ENCODE peak calls at places on chromosomes 1 and 21, in five cellular contexts. D, K, V, Y and Q are unnamed samples. For H3K36me3, the result is how much of the 10 kb centered on the place peaks cover.

GRCh38 chr1:24619376-24619775 is 23.7 kb upstream of the SRRM1 start:
- DNase-seq in D (no peak), K (no peak), V (no peak), Y (no peak), Q (no peak)

GRCh38 chr1:30665621-30666020 is 57.8 kb downstream of the MATN1 start:
- DNase-seq in D (no peak), K (no peak), V (no peak), Y (no peak), Q (no peak)

GRCh38 chr1:235011064-235011598 is 117.5 kb downstream of the TOMM20 start:
- DNase-seq in D (no peak), K (no peak), V (no peak), Y (no peak), Q (no peak)

GRCh38 chr1:178051071-178051470 is 42.8 kb upstream of the RASAL2 start:
- DNase-seq in D (no peak), K (no peak), V (no peak), Y (no peak), Q (no peak)

GRCh38 chr1:19169642-19170041 is 40.4 kb downstream of the UBR4 start:
- DNase-seq in D (no peak), K (no peak), V (no peak), Y (no peak), Q (no peak)

GRCh38 chr1:151839457-151840409 is at the start of gene C2CD4D:
- DNase-seq in D (no peak), K (peak), V (peak), Y (no peak), Q (no peak)

GRCh38 chr1:155889566-155889965 is 21.6 kb downstream of the RIT1 start:
- DNase-seq in D (no peak), K (no peak), V (no peak), Y (no peak), Q (no peak)

GRCh38 chr1:109499661-109500536 is 6.0 kb downstream of the CYB561D1 start:
- DNase-seq in D (no peak), K (peak), V (peak), Y (peak), Q (no peak)

GRCh38 chr1:33188572-33189275 is 6.9 kb upstream of the TRIM62 start:
- DNase-seq in D (no peak), K (no peak), V (no peak), Y (no peak), Q (no peak)

GRCh38 chr21:34018185-34018584 is 55.2 kb upstream of the MRPS6 start:
- DNase-seq in D (no peak), K (no peak), V (no peak), Y (no peak), Q (no peak)

GRCh38 chr21:25970254-25970930 is 200.2 kb downstream of the APP start:
- DNase-seq in D (no peak), K (no peak), V (no peak), Y (no peak), Q (no peak)

GRCh38 chr1:40120128-40120527 is 23.1 kb upstream of the PPT1 start:
- DNase-seq in D (no peak), K (no peak), V (no peak), Y (no peak), Q (no peak)

GRCh38 chr21:15293251-15293650 is 228.5 kb upstream of the NRIP1 start:
- DNase-seq in D (no peak), K (no peak), V (no peak), Y (no peak), Q (no peak)
- H3K4me3 ChIP-seq in D (no peak), K (no peak), V (no peak), Y (no peak), Q (no peak)

GRCh38 chr1:212700597-212700891 is 904 bp upstream of the BATF3 start:
- DNase-seq in D (no peak), K (no peak), V (no peak), Y (peak), Q (no peak)

GRCh38 chr1:212700892-212701819 is 1.5 kb upstream of the BATF3 start:
- DNase-seq in D (peak), K (peak), V (no peak), Y (peak), Q (peak)

GRCh38 chr1:212698467-212699103 is 1.1 kb downstream of the BATF3 start:
- DNase-seq in D (no peak), K (no peak), V (no peak), Y (no peak), Q (no peak)

GRCh38 chr1:212699104-212699838 is 369 bp downstream of the BATF3 start:
- DNase-seq in D (peak), K (peak), V (peak), Y (peak), Q (no peak)

DNA sequence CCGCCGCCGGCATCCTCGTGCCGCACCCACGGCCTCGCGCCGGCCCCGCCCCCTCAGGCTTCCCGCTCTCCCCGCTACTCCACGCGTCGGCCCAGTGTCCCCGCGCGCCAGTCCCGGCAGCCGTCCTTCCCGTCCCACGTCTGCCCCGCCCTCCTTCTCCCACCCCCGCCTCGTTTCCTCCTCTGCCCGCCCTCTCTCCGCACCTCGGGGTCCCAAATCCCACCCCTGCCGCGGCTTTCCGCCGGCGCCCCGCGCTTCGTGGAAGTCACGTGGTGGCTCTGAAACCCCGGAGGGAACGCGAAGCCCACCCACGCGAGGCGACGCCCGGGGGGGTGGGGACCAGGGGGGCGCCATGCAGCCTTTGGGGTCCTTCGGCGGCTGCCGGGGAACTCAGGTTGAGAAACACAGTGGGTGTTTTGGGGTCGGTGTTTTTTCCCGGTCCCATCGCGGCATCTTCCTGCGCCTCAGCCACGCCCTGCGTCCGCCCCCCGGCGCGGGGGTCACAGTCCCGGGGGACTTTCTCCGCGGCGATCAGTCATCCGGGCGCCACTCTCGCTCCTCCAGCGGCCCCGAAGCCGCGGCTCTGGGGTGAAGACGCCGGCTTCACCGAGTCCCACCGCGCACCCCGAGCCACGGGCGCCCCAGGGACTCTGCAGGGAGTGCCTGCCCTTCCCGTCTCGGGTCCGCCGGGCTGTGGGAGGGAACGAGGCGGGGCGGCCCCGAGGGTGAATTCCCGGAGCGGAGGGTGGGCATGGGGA is at the start of gene BATF3:
- DNase-seq in D (peak), K (peak), V (peak), Y (peak), Q (peak)
- H3K36me3 ChIP-seq in D (under half), K (under half), V (under half), Y (under half), Q (under half)

GRCh38 chr1:47729685-47730084 is 267.5 kb downstream of the TRABD2B start:
- DNase-seq in D (no peak), K (no peak), V (no peak), Y (no peak), Q (no peak)
- H3K4me3 ChIP-seq in D (no peak), K (no peak), V (no peak), Y (no peak), Q (no peak)

DNA sequence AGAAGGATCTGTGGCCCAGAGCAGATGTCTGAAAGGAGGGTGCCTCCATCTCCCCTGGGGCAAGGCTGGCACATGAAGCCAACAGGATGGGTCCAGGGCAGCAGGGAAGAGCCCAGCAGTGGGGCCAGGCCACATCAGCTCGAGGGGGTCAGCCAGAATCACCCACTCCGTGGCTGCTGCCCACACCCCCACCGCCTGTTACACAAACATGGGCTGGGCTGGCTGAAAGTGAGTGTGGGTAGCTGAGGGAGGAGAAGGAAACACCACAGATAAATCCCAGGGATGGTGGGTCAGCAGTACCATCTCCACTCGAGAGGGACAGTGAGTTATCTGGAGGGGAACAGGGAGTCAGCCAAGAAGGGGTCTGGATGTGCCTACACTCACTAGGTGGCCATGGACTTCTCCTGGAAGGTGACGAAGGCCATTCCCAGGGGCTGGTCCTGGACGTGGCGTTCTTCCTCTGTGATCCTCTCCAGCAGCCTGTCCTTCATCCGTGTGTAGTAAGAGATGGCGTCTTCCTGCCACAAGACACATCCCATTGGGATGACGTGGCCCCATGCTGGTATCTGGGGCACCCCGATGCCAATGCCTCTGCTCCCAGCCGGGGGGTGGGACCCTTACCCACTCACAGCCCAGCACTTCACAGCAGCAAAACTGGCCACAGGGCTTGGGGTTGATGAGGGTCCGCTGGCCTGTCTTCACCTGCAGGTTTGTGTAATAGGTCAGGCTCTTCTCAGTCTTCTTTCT is 20.2 kb downstream of the TMEM63A start:
- DNase-seq in D (no peak), K (no peak), V (no peak), Y (no peak), Q (no peak)
- H3K36me3 ChIP-seq in D (half or more), K (under half), V (half or more), Y (under half), Q (half or more)

GRCh38 chr1:112357467-112357866 is 38.5 kb upstream of the CTTNBP2NL start:
- DNase-seq in D (no peak), K (no peak), V (no peak), Y (no peak), Q (no peak)
- H3K4me3 ChIP-seq in D (no peak), K (no peak), V (no peak), Y (no peak), Q (no peak)

GRCh38 chr1:92840600-92840999 is 8.8 kb downstream of the RPL5 start:
- DNase-seq in D (no peak), K (no peak), V (no peak), Y (no peak), Q (no peak)
- H3K36me3 ChIP-seq in D (half or more), K (under half), V (half or more), Y (half or more), Q (half or more)

GRCh38 chr21:45409466-45410150 is 4.6 kb downstream of the COL18A1 start:
- DNase-seq in D (no peak), K (peak), V (no peak), Y (peak), Q (no peak)
- H3K4me3 ChIP-seq in D (no peak), K (no peak), V (no peak), Y (no peak), Q (no peak)

GRCh38 chr21:32364387-32364786 is 28.4 kb downstream of the URB1 start:
- DNase-seq in D (peak), K (peak), V (no peak), Y (no peak), Q (no peak)
- H3K36me3 ChIP-seq in D (half or more), K (under half), V (half or more), Y (half or more), Q (half or more)

GRCh38 chr1:150763018-150763417 is 2.6 kb downstream of the CTSS start:
- DNase-seq in D (no peak), K (no peak), V (no peak), Y (no peak), Q (no peak)

GRCh38 chr1:150760003-150760402 is 5.6 kb downstream of the CTSS start:
- DNase-seq in D (no peak), K (no peak), V (no peak), Y (no peak), Q (no peak)

GRCh38 chr1:150764617-150765090 is 924 bp downstream of the CTSS start:
- DNase-seq in D (no peak), K (no peak), V (no peak), Y (no peak), Q (no peak)

GRCh38 chr1:150763631-150764223 is 1.9 kb downstream of the CTSS start:
- DNase-seq in D (no peak), K (no peak), V (no peak), Y (no peak), Q (no peak)

DNA sequence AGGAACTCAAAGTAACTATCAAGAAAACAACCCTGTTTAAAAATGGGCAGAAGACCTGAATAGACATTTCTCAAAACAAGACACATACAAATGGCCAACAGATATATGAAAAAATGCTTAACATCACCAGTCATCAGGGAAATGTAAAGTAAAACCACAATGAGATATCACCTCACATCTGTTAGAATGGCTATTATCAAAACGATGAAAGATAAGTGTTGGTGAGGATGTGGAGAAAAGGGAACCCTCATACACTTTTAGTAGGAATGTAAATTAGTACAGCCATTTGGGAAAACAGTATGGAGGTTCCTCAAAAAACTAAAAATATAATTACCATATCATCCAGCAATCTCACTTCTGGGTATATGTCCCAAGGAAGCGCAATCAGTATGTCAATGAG is 3.0 kb downstream of the CTSS start:
- DNase-seq in D (no peak), K (no peak), V (no peak), Y (no peak), Q (no peak)
- H3K4me3 ChIP-seq in D (no peak), K (no peak), V (no peak), Y (no peak), Q (no peak)

DNA sequence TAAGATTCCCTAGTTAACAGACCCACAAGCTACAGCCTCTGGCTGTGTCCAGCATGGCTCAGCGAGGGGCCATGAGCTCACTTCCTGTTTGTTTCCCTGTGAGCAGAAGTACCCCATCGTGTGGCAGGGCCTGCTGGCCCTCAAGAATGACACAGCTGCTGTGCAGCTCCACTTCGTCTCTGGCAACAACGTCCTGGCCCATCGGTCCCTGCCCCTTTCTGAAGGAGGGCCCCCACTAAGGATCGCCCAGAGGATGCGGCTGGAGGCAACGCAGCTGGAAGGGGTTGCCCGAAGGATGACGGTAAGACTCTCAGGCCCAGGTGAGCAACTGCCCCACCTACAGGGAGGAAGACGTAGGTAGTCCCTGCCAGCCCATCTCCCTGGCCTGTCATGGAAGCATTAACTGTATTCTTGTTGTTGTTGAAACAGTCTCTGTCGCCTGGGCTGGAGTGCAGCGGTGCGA is 38.2 kb downstream of the ZBTB17 start:
- DNase-seq in D (no peak), K (no peak), V (no peak), Y (no peak), Q (no peak)
- H3K36me3 ChIP-seq in D (half or more), K (under half), V (half or more), Y (under half), Q (half or more)